ENCODE peak calls at places on chromosomes 1 and 21, in ten cellular contexts. O is glutamatergic neuron, V is GM06990, J is cardiac fibroblast, Q is nephron progenitor cell, S is fibroblast of mammary gland, I is ovary, K is foreskin keratinocyte, N is cardiac muscle cell, A is transverse colon. L is an unnamed sample.

GRCh38 chr1:54480201-54480848 is 67.7 kb upstream of the ACOT11 start:
- DNase-seq in V (no peak), J (no peak), N (no peak), O (no peak), I (no peak), Q (peak), K (no peak), S (no peak), A (no peak), L (no peak)

GRCh38 chr1:9454494-9455066 is 84.7 kb upstream of the SLC25A33 start:
- DNase-seq in N (no peak), J (no peak), I (no peak), O (no peak), S (no peak), V (no peak), A (no peak), K (no peak), Q (no peak), L (no peak)

GRCh38 chr1:211133393-211133840 is 531 bp downstream of the KCNH1 start:
- DNase-seq in O (no peak), Q (peak), A (no peak), V (peak), S (no peak), N (peak), J (no peak), K (no peak), I (no peak), L (peak)

GRCh38 chr1:23978825-23979224 is 1.3 kb downstream of the SRSF10 start:
- DNase-seq in A (no peak), I (no peak), K (no peak), V (no peak), O (no peak), Q (no peak), S (no peak), N (no peak), J (no peak), L (no peak)

GRCh38 chr1:9836632-9836960 is 12.8 kb upstream of the CLSTN1 start:
- DNase-seq in O (no peak), V (no peak), J (no peak), N (no peak), A (no peak), S (no peak), K (peak), I (no peak), Q (no peak), L (no peak)

GRCh38 chr1:206935491-206936067 is 10.7 kb downstream of the PIGR start:
- DNase-seq in K (no peak), A (peak), N (peak), V (peak), O (peak), J (peak), S (peak), I (no peak), Q (peak), L (peak)

GRCh38 chr1:55321947-55322346 is 106.8 kb upstream of the USP24 start:
- DNase-seq in I (no peak), N (no peak), Q (no peak), V (no peak), A (no peak), S (peak), O (no peak), J (no peak), K (no peak), L (no peak)

GRCh38 chr1:243254233-243254926 is 701 bp downstream of the CEP170 start:
- DNase-seq in I (peak), N (peak), J (peak), Q (peak), S (peak), K (peak), V (peak), A (peak), O (peak), L (peak)

GRCh38 chr21:45551316-45551715 is 9.1 kb upstream of the SLC19A1 start:
- DNase-seq in A (no peak), N (no peak), O (no peak), V (no peak), Q (no peak), K (peak), I (no peak), S (peak), J (peak), L (no peak)

GRCh38 chr1:25743164-25744139 is 56.5 kb upstream of the SELENON start:
- DNase-seq in S (peak), J (peak), Q (peak), I (peak), O (peak), K (no peak), N (no peak), A (peak), V (no peak), L (no peak)

GRCh38 chr1:245256528-245256927 is 101.7 kb downstream of the KIF26B start:
- DNase-seq in K (no peak), J (no peak), V (no peak), I (no peak), O (no peak), Q (no peak), A (no peak), S (no peak), N (peak), L (no peak)

GRCh38 chr1:81834921-81835698 is 34.4 kb downstream of the ADGRL2 start:
- DNase-seq in O (no peak), Q (no peak), S (peak), I (no peak), K (no peak), N (no peak), V (no peak), A (no peak), J (peak), L (no peak)

GRCh38 chr21:15001773-15002647 is 62.8 kb downstream of the NRIP1 start:
- DNase-seq in S (no peak), I (no peak), V (peak), J (no peak), Q (no peak), K (no peak), N (no peak), O (no peak), A (no peak), L (no peak)

GRCh38 chr1:69777933-69778332 is 210.2 kb downstream of the LRRC7 start:
- DNase-seq in S (no peak), I (no peak), A (no peak), N (no peak), V (no peak), O (no peak), J (no peak), K (no peak), Q (no peak), L (no peak)

GRCh38 chr1:245156736-245157505 is 2.1 kb downstream of the KIF26B start:
- DNase-seq in O (peak), N (peak), J (peak), K (peak), A (no peak), S (peak), I (no peak), V (no peak), Q (peak), L (no peak)

GRCh38 chr21:42384184-42384583 is 11.7 kb downstream of the TMPRSS3 start:
- DNase-seq in Q (no peak), O (peak), I (no peak), A (no peak), S (no peak), V (no peak), J (no peak), K (no peak), N (no peak), L (no peak)

GRCh38 chr1:3049905-3050304 is 19.1 kb upstream of the PRDM16 start:
- DNase-seq in I (no peak), Q (no peak), N (no peak), V (no peak), J (no peak), O (no peak), S (no peak), A (no peak), K (no peak), L (no peak)

GRCh38 chr1:195663549-195664280 is 944.5 kb downstream of the KCNT2 start:
- DNase-seq in N (no peak), V (no peak), A (no peak), K (peak), J (peak), O (no peak), I (no peak), S (peak), Q (no peak), L (no peak)

GRCh38 chr1:147242449-147243227 is at the start of gene CHD1L:
- DNase-seq in N (peak), J (peak), Q (peak), I (peak), O (peak), V (peak), K (peak), A (peak), S (peak), L (peak)

GRCh38 chr21:43965911-43966585 is 46.1 kb upstream of the TRAPPC10 start:
- DNase-seq in N (peak), K (no peak), O (no peak), A (no peak), I (no peak), J (no peak), V (no peak), Q (no peak), S (no peak), L (no peak)

GRCh38 chr1:244049142-244049968 is 1.7 kb upstream of the ZBTB18 start:
- DNase-seq in J (peak), N (peak), S (no peak), K (peak), A (peak), V (peak), O (peak), Q (peak), I (peak), L (no peak)

GRCh38 chr1:6025269-6026094 is 20.2 kb upstream of the KCNAB2 start:
- DNase-seq in O (no peak), S (no peak), V (no peak), K (peak), N (no peak), A (no peak), J (peak), I (no peak), Q (no peak), L (no peak)

DNA sequence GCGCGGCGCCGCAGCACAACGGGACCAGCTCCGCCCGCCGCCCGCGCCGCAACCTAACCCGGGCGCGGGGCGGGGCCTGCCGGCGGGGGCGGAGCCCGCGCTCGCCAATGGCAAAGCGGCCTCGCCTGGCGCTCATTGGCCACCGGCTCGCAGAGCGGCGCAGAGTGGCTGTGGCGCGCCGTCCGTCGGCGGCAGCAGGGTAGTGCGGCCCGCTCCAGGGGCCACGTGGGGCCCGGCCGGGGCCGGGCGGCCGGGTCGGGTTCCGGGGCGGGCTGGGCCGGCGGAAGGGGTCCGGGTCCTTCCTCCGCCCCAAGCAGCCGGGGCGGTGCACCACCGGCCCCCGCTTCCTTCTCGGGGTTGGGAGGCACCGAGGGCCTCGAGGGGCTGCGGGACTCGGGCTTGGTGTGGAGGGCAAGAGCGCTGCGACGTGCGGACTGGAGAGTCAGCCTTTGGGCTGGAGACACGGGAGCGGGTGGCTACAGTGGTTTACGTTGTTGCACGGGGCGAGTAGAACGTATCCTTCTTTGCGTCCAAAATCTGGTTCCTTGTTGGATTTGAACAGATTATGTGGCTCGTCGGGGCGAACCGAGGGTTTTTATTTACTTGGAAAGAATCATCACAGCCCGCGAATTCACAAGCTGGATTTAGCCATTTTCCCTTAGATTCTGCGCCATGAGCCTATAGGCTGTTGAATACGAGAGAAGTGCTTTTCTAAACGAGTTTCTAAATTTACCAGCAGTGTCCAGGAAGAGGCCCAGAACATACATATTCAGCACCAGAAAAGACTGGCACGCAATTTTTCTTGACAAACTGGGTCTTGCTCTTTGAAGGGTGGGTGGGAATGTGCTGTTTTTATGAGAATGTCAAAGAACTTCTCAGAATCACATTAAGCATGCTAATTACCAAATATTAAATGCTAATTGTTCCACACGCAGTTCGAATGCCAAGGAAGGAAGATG is at the start of gene SRM:
- DNase-seq in K (peak), N (peak), O (peak), J (peak), A (peak), V (peak), Q (peak), I (peak), S (peak), L (peak)
- TF ChIP-seq CTCF in K (peak), N (peak), O (peak), J (peak), A (peak), V (no peak), Q (no peak), I (peak), S (no peak), L (peak)

DNA sequence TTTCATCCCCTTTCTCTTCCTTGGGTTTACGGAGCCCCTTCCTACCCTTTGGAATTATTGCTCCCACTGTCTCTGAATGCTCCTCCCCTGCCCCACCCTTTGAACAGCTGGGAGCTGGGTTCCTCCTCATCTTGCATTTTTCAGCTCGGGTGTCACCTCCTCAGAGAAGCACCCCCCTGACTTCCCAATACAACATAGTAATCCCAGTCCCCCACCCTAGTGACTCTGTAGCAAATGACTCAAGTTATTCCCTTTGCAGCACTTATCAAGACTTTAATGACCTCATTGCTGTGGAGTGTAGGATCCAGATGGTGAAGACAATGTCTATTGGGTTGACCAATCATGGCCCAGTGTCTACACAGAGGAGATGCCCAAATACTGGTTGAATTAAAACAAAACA is 8.9 kb upstream of the VWA5B1 start:
- DNase-seq in V (no peak), O (no peak), A (no peak), N (no peak), K (peak), I (no peak), S (peak), J (no peak), Q (no peak), L (no peak)
- TF ChIP-seq CTCF in V (no peak), O (no peak), A (no peak), N (no peak), K (no peak), I (no peak), S (no peak), J (no peak), Q (no peak), L (no peak)

DNA sequence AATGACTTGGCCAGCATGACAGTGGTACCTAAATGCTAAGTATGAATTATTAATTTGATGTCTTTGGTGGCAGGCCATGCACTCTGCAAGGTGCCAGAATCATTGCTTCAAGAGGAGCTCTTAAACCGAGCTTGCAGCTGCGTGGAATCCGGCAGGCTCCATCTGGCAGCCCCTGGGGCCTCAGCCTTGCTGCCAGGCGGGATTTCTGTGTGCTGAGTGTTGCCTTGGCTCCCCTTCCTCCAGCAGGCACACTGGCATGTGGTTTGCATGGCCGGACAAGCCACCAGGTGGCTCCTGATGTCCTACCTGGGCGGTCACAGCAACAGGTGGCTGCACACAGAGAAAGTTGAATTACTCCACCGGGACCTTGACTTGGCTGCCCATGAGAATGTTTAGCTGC is 155.4 kb downstream of the URB2 start:
- DNase-seq in O (peak), Q (no peak), S (no peak), J (no peak), N (no peak), V (no peak), K (no peak), I (no peak), A (peak), L (no peak)
- TF ChIP-seq CTCF in O (no peak), Q (no peak), S (no peak), J (no peak), N (no peak), V (no peak), K (peak), I (no peak), A (peak), L (no peak)

GRCh38 chr1:85343213-85343611 is 66.8 kb upstream of the BCL10 start:
- DNase-seq in S (no peak), Q (no peak), J (peak), K (no peak), A (no peak), V (no peak), I (no peak), N (no peak), O (no peak), L (no peak)

GRCh38 chr1:85339089-85339488 is 62.7 kb upstream of the BCL10 start:
- DNase-seq in S (peak), A (no peak), O (no peak), Q (no peak), N (no peak), K (peak), V (no peak), I (no peak), J (peak), L (no peak)

GRCh38 chr1:85339671-85340399 is 63.4 kb upstream of the BCL10 start:
- DNase-seq in O (no peak), I (no peak), K (no peak), J (no peak), S (no peak), A (no peak), N (no peak), V (no peak), Q (no peak), L (no peak)

GRCh38 chr1:85342177-85342576 is 65.7 kb upstream of the BCL10 start:
- DNase-seq in S (peak), I (no peak), N (no peak), V (no peak), J (peak), A (no peak), Q (no peak), O (no peak), K (peak), L (no peak)

GRCh38 chr1:85340427-85340826 is 64.0 kb upstream of the BCL10 start:
- DNase-seq in O (no peak), I (no peak), A (no peak), N (no peak), V (no peak), S (no peak), K (no peak), Q (no peak), J (no peak), L (no peak)
- TF ChIP-seq CTCF in O (no peak), I (no peak), A (no peak), N (no peak), V (no peak), S (no peak), K (no peak), Q (no peak), J (no peak), L (no peak)

GRCh38 chr1:155070721-155071556 is 7.4 kb downstream of the EFNA4 start:
- DNase-seq in I (peak), A (peak), N (peak), S (peak), Q (peak), V (peak), J (peak), O (peak), K (peak), L (peak)
- TF ChIP-seq CTCF in I (peak), A (peak), N (peak), S (no peak), Q (peak), V (peak), J (peak), O (peak), K (peak), L (peak)

GRCh38 chr1:93080424-93080823 is 1.3 kb downstream of the MTF2 start:
- DNase-seq in S (peak), V (peak), I (no peak), N (peak), A (no peak), J (peak), O (no peak), Q (no peak), K (peak), L (no peak)
- TF ChIP-seq CTCF in S (peak), V (peak), I (peak), N (peak), A (peak), J (peak), O (no peak), Q (no peak), K (peak), L (peak)